ENCODE peak calls at places on chromosomes 5 and 9, in four cellular contexts. R, V, B and S are unnamed samples. For H3K4me1, the result is how much of the 10 kb centered on the place peaks cover.

GRCh38 chr9:90815183-90815943 is 13.7 kb downstream of the SYK start:
- DNase-seq in B (no peak), R (no peak), V (no peak), S (no peak)

GRCh38 chr5:68924490-68925145 is 169.2 kb upstream of the SLC30A5 start:
- DNase-seq in V (no peak), R (no peak), B (peak), S (no peak)

GRCh38 chr5:116573617-116574431 is 799 bp downstream of the SEMA6A start:
- DNase-seq in B (no peak), R (peak), V (peak), S (peak)

GRCh38 chr9:23858234-23858633 is 32.2 kb upstream of the ELAVL2 start:
- DNase-seq in R (no peak), V (no peak), B (no peak), S (no peak)

GRCh38 chr5:61805101-61805500 is 473.0 kb downstream of the ZSWIM6 start:
- DNase-seq in B (peak), R (no peak), V (no peak), S (no peak)

GRCh38 chr5:132489051-132489770 is 1.4 kb downstream of the IRF1 start:
- DNase-seq in R (no peak), B (no peak), V (no peak), S (no peak)

GRCh38 chr5:102865510-102866314 is 110.6 kb downstream of the PAM start:
- DNase-seq in B (peak), V (peak), R (peak), S (peak)

GRCh38 chr9:93598647-93599241 is 22.4 kb downstream of the PHF2 start:
- DNase-seq in V (no peak), B (no peak), R (no peak), S (peak)

GRCh38 chr5:143552680-143553079 is 149.2 kb upstream of the NR3C1 start:
- DNase-seq in R (no peak), B (no peak), V (no peak), S (no peak)

GRCh38 chr9:35686222-35687203 is 3.2 kb downstream of the TPM2 start:
- DNase-seq in V (no peak), B (no peak), R (no peak), S (no peak)

GRCh38 chr5:17440766-17441165 is 57.3 kb upstream of the TAF11L2 start:
- DNase-seq in R (no peak), B (no peak), V (no peak), S (no peak)

GRCh38 chr5:146533260-146533857 is 17.4 kb upstream of the GPR151 start:
- DNase-seq in R (peak), B (peak), V (peak), S (no peak)

GRCh38 chr9:14710804-14711203 is 11.7 kb downstream of the CER1 start:
- DNase-seq in B (peak), V (no peak), R (no peak), S (no peak)

GRCh38 chr9:124399999-124400940 is 15.0 kb downstream of the PSMB7 start:
- DNase-seq in V (no peak), R (no peak), B (no peak), S (no peak)

GRCh38 chr5:146425023-146425422 is 22.1 kb upstream of the TCERG1 start:
- DNase-seq in B (peak), R (no peak), V (no peak), S (no peak)

GRCh38 chr9:100204796-100205195 is 105.8 kb downstream of the INVS start:
- DNase-seq in R (no peak), V (no peak), B (no peak), S (no peak)

GRCh38 chr5:54668096-54668495 is 150.5 kb downstream of the SNX18 start:
- DNase-seq in V (no peak), R (no peak), B (no peak), S (no peak)

GRCh38 chr5:10863763-10864383 is 102.8 kb upstream of the DAP start:
- DNase-seq in V (peak), R (no peak), B (peak), S (no peak)

GRCh38 chr5:78399115-78399514 is 38.7 kb downstream of the SCAMP1 start:
- DNase-seq in R (no peak), V (no peak), B (no peak), S (no peak)

GRCh38 chr5:16418471-16418922 is 47.1 kb downstream of the ZNF622 start:
- DNase-seq in V (no peak), B (no peak), R (no peak), S (no peak)

GRCh38 chr9:135857371-135857786 is 50.0 kb downstream of the CAMSAP1 start:
- DNase-seq in V (no peak), R (no peak), B (peak), S (no peak)

GRCh38 chr5:137761560-137761959 is 7.4 kb upstream of the HNRNPA0 start:
- DNase-seq in B (no peak), R (no peak), V (no peak), S (no peak)

GRCh38 chr9:129305246-129305645 is 127.2 kb upstream of the IER5L start:
- DNase-seq in V (no peak), R (no peak), B (no peak), S (no peak)

GRCh38 chr5:74408150-74409043 is 232.1 kb downstream of the ENC1 start:
- DNase-seq in B (peak), V (no peak), R (no peak), S (no peak)

DNA sequence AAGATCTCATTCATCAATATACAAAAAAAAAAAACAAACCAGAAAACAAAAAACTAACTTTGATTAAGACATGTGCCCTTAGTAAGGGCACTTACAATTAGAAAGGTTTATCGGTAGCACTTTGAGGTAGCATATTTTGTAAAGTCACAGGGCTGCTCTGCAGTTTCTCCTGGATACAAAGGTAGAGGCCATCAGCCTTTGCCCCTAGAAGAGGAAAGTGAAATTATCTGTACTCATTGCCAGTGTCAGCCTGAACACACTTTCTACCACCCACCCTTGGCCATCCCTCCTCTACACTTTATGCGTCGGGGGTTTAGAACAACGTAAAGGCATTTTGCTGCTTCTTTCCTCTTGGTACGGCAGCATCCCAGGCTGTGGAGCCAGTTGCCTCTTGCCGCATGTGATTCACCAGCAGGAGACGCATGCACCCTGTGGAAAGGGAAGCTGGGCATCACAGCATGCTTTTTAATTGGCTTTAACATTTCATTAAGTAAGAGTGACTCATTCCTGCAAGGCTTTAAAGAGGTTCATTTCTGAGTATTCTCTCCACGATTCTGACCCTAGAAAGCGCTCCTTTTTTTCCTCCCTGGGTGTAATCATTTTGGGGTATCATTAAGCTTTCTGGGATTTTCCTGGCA is 84.6 kb downstream of the CEMIP2 start:
- DNase-seq in R (peak), B (peak), V (no peak), S (peak)
- H3K4me1 ChIP-seq in R (under half), B (half or more), V (under half), S (under half)

DNA sequence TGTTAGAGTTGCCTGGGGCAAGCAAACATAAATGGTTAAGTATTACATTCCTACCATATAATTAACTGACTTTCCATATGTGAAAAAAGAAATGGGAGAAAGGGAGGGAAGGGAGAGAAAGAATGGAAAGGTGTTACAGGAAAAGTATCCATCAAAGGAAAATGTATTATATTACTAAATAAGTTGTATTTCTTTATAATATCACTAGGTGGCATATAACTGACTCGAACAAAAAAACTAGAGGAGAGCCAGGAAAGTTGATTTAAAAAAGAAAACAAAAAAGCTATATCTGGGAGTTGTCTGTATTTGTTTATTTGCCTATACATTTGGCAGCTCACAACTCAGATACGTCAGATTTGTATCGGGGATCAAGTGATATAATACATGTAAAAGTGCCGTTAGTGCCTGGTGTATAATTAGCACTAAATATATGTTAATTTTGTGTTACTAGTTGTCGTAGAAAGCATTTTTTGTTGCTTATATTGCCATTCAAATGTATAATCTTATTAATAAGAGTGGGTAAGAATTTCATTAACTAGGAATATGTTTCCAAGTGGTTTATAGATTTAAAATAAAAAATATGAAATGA is 59.6 kb upstream of the ADAMTS19 start:
- DNase-seq in R (no peak), B (peak), V (no peak), S (no peak)
- TF ChIP-seq CTCF in R (no peak), B (peak), V (peak), S (no peak)

GRCh38 chr5:93402451-93402850 is 178.6 kb downstream of the NR2F1-AS1 start:
- DNase-seq in B (no peak), R (no peak), V (no peak), S (no peak)
- H3K4me1 ChIP-seq in B (under half), R (under half), V (under half), S (under half)

DNA sequence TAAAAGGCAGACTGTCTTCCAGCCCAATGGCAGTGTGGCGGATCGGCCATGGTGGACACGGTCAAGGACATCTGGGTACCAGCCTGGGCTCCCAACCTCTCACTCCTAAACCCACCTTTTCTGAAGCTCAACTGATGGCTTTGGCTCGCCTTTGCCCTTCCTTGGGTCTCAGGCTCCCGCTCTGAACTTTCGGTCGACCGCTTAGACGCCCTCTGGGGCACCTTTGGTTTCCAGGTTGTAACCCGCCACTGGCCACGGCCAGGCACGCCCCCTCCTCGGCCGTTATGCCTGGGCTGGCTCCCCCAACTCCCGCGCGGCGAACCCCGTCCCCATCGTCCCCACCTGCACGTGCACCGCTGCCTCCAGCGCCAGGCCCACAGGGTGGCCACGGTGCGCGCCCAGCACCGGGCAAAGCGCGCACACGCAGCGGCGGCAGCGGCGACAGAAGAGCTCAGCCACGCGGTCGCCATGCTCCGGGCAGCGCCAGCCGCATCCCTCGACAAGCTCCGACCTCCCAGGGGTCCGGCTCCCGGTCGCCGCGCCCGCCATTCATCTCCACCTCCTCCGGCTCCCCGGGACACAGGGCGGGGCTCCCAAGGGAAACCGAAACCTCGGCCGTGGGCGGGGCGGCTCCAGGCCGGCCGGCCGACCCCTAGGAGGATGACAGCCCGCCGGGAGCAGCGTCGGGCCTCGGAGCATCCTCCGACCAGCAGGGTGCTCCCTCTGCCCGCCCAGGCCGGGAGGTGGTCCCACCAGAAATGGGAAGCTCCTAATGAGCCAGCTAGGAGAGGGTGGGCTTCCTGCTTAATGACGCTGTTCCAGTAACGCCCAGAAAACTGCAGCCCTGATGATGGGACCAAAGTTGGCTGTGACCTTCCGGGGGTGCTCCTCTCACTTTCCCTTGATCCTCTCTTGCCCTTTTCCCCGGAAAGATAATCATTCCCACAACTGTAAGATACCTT is at the start of gene TRIM14:
- DNase-seq in V (peak), B (peak), R (peak), S (no peak)
- TF ChIP-seq CTCF in V (no peak), B (peak), R (no peak), S (no peak)

DNA sequence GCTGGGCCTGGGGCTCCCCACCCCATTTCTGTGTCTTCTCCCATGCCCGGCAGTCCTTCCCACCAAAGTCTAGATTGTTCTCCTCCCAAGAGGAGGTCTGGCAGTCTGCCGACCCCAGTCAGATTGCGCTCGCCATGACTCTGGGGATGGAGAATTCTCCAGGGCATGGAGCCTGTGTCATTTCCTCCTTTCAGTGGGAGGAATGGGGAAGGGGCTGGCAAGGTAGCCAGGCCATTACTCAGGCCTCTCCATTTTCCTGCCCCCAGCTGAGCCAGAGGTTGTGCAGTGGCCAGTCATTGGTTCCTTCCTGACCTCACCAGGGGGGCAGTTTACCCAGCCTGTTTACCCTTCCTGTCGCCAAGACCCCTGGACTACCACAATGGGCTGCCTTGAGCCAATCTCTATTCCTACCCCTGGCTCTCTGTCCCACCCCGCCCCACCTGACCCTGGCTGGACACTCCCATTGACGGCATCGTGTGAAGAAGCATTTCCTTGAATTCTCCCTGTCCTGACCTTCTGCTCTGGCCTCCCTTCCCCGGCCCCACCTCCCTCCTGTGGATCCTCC is 628 bp downstream of the SYNPO start:
- DNase-seq in R (peak), B (peak), V (peak), S (no peak)
- H3K4me1 ChIP-seq in R (half or more), B (half or more), V (half or more), S (half or more)